ENCODE peak calls at places on chromosomes 1 and 21, in five cellular contexts. One of them, this sample, is unnamed. For H3K36me3, the result is how much of the 10 kb centered on the place peaks cover.

GRCh38 chr1:72119491-72119890 is 162.8 kb downstream of the NEGR1 start:
- DNase-seq in IMR-90: no peak
- DNase-seq in upper lobe of right lung: no peak
- DNase-seq in fibroblast of lung: no peak
- DNase-seq in spleen: no peak
- DNase-seq in this sample: no peak

GRCh38 chr1:21655259-21655658 is 13.9 kb downstream of the RAP1GAP start:
- DNase-seq in IMR-90: no peak
- DNase-seq in upper lobe of right lung: no peak
- DNase-seq in fibroblast of lung: no peak
- DNase-seq in spleen: peak
- DNase-seq in this sample: no peak

GRCh38 chr1:37037675-37038074 is 3.4 kb upstream of the GRIK3 start:
- DNase-seq in IMR-90: no peak
- DNase-seq in upper lobe of right lung: no peak
- DNase-seq in fibroblast of lung: no peak
- DNase-seq in spleen: no peak
- DNase-seq in this sample: no peak

GRCh38 chr1:200960236-200960947 is 63.1 kb downstream of the KIF21B start:
- DNase-seq in IMR-90: no peak
- DNase-seq in upper lobe of right lung: peak
- DNase-seq in fibroblast of lung: no peak
- DNase-seq in spleen: peak
- DNase-seq in this sample: no peak

GRCh38 chr1:10398278-10398733 is 558 bp upstream of the PGD start:
- DNase-seq in IMR-90: no peak
- DNase-seq in upper lobe of right lung: no peak
- DNase-seq in fibroblast of lung: no peak
- DNase-seq in spleen: no peak
- DNase-seq in this sample: no peak

GRCh38 chr1:50873458-50874187 is 86.4 kb downstream of the FAF1 start:
- DNase-seq in IMR-90: peak
- DNase-seq in upper lobe of right lung: no peak
- DNase-seq in fibroblast of lung: peak
- DNase-seq in spleen: peak
- DNase-seq in this sample: peak

GRCh38 chr1:117523111-117523510 is 82.7 kb upstream of the TENT5C start:
- DNase-seq in IMR-90: no peak
- DNase-seq in upper lobe of right lung: no peak
- DNase-seq in fibroblast of lung: no peak
- DNase-seq in spleen: no peak
- DNase-seq in this sample: no peak

GRCh38 chr1:2206813-2207488 is 12.4 kb upstream of the FAAP20 start:
- DNase-seq in IMR-90: no peak
- DNase-seq in upper lobe of right lung: peak
- DNase-seq in fibroblast of lung: no peak
- DNase-seq in spleen: peak
- DNase-seq in this sample: no peak

GRCh38 chr1:92975551-92976232 is 14.4 kb upstream of the DIPK1A start:
- DNase-seq in IMR-90: no peak
- DNase-seq in upper lobe of right lung: no peak
- DNase-seq in fibroblast of lung: no peak
- DNase-seq in spleen: no peak
- DNase-seq in this sample: no peak

GRCh38 chr1:235908742-235909520 is 42.2 kb upstream of the LYST start:
- DNase-seq in IMR-90: peak
- DNase-seq in upper lobe of right lung: no peak
- DNase-seq in fibroblast of lung: peak
- DNase-seq in spleen: no peak
- DNase-seq in this sample: no peak

GRCh38 chr1:77143529-77144121 is 75.6 kb downstream of the PIGK start:
- DNase-seq in IMR-90: peak
- DNase-seq in upper lobe of right lung: no peak
- DNase-seq in fibroblast of lung: no peak
- DNase-seq in spleen: no peak
- DNase-seq in this sample: no peak

GRCh38 chr1:186865253-186865652 is 36.5 kb downstream of the PLA2G4A start:
- DNase-seq in IMR-90: no peak
- DNase-seq in upper lobe of right lung: no peak
- DNase-seq in fibroblast of lung: no peak
- DNase-seq in spleen: no peak
- DNase-seq in this sample: no peak

GRCh38 chr1:16402742-16403141 is 34.5 kb downstream of the SPATA21 start:
- DNase-seq in IMR-90: no peak
- DNase-seq in upper lobe of right lung: no peak
- DNase-seq in fibroblast of lung: no peak
- DNase-seq in spleen: no peak
- DNase-seq in this sample: no peak

GRCh38 chr1:47978486-47978885 is 18.7 kb downstream of the TRABD2B start:
- DNase-seq in IMR-90: peak
- DNase-seq in upper lobe of right lung: no peak
- DNase-seq in fibroblast of lung: no peak
- DNase-seq in spleen: no peak
- DNase-seq in this sample: no peak

GRCh38 chr1:39063191-39063590 is 37.0 kb downstream of the NDUFS5 start:
- DNase-seq in IMR-90: no peak
- DNase-seq in upper lobe of right lung: no peak
- DNase-seq in fibroblast of lung: no peak
- DNase-seq in spleen: peak
- DNase-seq in this sample: peak

GRCh38 chr21:46366091-46366490 is 42.1 kb downstream of the PCNT start:
- DNase-seq in IMR-90: no peak
- DNase-seq in upper lobe of right lung: no peak
- DNase-seq in fibroblast of lung: no peak
- DNase-seq in spleen: no peak
- DNase-seq in this sample: no peak
- H3K36me3 ChIP-seq in IMR-90: under half
- H3K36me3 ChIP-seq in upper lobe of right lung: under half
- H3K36me3 ChIP-seq in fibroblast of lung: under half
- H3K36me3 ChIP-seq in spleen: under half
- H3K36me3 ChIP-seq in this sample: half or more

GRCh38 chr1:207333620-207334019 is 12.1 kb downstream of the CD55 start:
- DNase-seq in IMR-90: no peak
- DNase-seq in upper lobe of right lung: no peak
- DNase-seq in fibroblast of lung: no peak
- DNase-seq in spleen: no peak
- DNase-seq in this sample: no peak

GRCh38 chr1:207342351-207342750 is 20.9 kb downstream of the CD55 start:
- DNase-seq in IMR-90: no peak
- DNase-seq in upper lobe of right lung: no peak
- DNase-seq in fibroblast of lung: no peak
- DNase-seq in spleen: no peak
- DNase-seq in this sample: no peak

GRCh38 chr1:207335695-207336363 is 14.4 kb downstream of the CD55 start:
- DNase-seq in IMR-90: no peak
- DNase-seq in upper lobe of right lung: no peak
- DNase-seq in fibroblast of lung: no peak
- DNase-seq in spleen: no peak
- DNase-seq in this sample: peak

GRCh38 chr1:207336559-207337467 is 15.3 kb downstream of the CD55 start:
- DNase-seq in IMR-90: peak
- DNase-seq in upper lobe of right lung: no peak
- DNase-seq in fibroblast of lung: peak
- DNase-seq in spleen: no peak
- DNase-seq in this sample: no peak
- H3K4me3 ChIP-seq in IMR-90: no peak
- H3K4me3 ChIP-seq in upper lobe of right lung: no peak
- H3K4me3 ChIP-seq in fibroblast of lung: no peak
- H3K4me3 ChIP-seq in spleen: no peak
- H3K4me3 ChIP-seq in this sample: no peak

DNA sequence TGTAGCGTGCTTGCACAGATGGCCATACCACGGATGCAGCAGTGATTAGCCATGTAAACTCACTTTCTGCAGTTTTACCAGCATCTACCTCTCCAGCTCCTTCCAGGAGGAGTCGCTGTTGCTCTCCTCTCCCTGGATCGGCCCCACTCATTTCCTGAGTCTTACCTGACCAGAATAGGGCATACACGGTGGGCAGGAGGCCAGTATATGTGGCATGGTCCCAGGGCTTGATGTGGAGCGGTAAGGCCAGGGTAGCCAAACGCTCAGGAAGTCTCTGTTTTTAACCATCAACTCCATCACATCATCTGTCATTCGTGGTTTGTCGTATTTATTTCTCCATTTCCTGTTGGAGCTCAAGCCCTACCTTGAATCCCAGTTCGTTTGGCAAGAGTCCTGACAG is 163.4 kb upstream of the USP24 start:
- DNase-seq in IMR-90: peak
- DNase-seq in upper lobe of right lung: peak
- DNase-seq in fibroblast of lung: peak
- DNase-seq in spleen: no peak
- DNase-seq in this sample: no peak
- TF ChIP-seq CTCF in IMR-90: peak
- TF ChIP-seq CTCF in upper lobe of right lung: peak
- TF ChIP-seq CTCF in fibroblast of lung: peak
- TF ChIP-seq CTCF in spleen: peak
- TF ChIP-seq CTCF in this sample: peak

DNA sequence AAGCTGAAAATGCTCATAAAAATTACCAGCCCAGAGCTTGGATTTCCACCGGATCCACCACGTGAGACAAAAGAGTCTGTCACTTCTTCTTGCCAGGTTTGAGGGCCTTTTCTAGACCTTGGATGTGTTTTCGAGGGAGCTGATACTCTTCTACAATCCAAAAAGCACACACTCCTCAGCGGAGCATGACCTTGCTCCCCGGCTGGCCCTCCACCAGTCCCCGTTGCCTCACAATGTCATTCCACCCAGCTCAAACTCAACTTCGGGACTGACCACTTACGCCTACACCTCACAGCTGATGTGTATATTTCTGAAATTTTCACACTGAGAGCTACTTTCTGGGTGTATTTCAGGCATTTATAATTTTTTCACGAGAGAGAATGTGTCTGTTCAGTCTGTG is 20.6 kb downstream of the EIF2D start:
- DNase-seq in IMR-90: no peak
- DNase-seq in upper lobe of right lung: no peak
- DNase-seq in fibroblast of lung: no peak
- DNase-seq in spleen: no peak
- DNase-seq in this sample: no peak
- H3K36me3 ChIP-seq in IMR-90: under half
- H3K36me3 ChIP-seq in upper lobe of right lung: half or more
- H3K36me3 ChIP-seq in fibroblast of lung: under half
- H3K36me3 ChIP-seq in spleen: under half
- H3K36me3 ChIP-seq in this sample: half or more

DNA sequence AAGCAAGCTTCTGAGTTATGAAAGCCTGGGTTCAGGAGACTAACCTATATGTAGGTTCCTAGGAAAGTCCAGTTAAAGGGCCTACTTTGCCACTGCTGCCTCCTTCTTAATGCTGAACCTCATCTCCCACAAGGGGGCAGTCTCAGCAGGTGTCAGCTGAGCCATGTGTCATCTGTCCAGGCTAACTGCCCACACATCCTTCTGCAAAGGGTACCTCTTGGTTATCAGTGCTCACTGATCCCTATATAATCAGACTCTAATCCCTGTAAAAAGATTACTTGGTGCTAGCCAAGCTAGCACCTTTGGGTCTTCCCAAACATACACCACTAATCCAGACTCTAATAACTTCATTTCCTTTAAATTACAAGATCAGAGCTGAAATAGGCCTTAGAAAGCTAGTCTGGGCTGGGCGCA is 9.0 kb downstream of the PRDX1 start:
- DNase-seq in IMR-90: peak
- DNase-seq in upper lobe of right lung: no peak
- DNase-seq in fibroblast of lung: peak
- DNase-seq in spleen: no peak
- DNase-seq in this sample: no peak
- H3K4me3 ChIP-seq in IMR-90: no peak
- H3K4me3 ChIP-seq in upper lobe of right lung: no peak
- H3K4me3 ChIP-seq in fibroblast of lung: no peak
- H3K4me3 ChIP-seq in spleen: no peak
- H3K4me3 ChIP-seq in this sample: no peak

DNA sequence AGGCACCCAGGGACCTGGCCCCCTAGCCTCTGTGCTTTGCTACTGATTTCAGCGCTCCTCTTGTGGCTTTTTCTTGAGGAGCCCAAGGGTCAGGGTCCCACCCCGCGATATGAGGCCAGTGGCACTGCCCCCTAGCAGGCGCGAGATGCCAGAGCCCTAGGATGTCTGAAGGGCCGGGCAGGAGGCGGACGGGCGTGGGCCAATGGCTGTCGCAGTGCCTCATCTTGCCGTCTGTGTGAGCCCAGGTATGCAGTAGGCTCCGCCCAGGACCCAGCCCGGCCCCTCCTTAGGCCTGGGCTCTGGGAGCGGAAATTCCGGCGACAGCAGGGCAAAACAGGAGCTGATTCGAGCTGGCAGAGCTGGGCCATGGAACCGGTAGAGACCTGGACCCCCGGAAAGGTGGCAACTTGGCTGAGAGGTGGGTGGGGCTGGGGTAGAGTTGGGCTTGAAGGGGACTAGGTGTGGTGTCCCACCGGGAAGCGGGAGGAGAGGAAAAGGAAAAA is at the start of gene CNKSR1:
- DNase-seq in IMR-90: no peak
- DNase-seq in upper lobe of right lung: peak
- DNase-seq in fibroblast of lung: no peak
- DNase-seq in spleen: no peak
- DNase-seq in this sample: peak
- TF ChIP-seq CTCF in IMR-90: no peak
- TF ChIP-seq CTCF in upper lobe of right lung: peak
- TF ChIP-seq CTCF in fibroblast of lung: no peak
- TF ChIP-seq CTCF in spleen: no peak
- TF ChIP-seq CTCF in this sample: peak

DNA sequence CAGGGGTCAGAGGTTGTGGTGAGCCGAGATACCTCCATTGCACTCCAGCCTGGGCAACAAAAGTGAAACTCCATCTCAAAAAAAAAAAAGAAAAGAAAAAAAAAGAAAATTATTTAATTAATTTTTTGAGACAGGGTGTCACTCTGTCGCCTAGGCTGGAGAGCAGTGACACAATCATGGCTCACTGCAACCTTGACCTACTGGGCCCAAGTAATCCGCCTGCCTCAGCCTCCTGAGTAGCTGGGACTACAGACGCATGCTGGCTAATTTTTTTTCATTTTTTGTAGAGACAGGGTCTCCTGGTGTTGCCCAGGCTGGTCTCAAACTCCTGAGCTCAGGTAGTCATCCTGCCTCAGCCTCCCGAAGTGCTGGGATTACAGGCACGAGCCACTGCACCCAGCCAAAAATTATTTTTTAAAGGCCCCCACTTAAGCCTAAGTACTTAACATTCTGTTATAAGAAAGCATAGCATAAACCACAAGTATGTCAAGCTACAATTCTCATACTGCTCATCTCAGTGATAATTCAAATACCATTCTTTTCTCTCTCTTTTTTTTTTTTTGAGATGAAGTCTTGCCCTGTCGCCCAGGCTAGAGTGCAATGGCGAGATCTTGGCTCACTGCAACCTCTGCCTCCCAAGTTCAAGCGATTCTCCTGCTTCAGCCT is 19.9 kb downstream of the NUCKS1 start:
- DNase-seq in IMR-90: peak
- DNase-seq in upper lobe of right lung: no peak
- DNase-seq in fibroblast of lung: peak
- DNase-seq in spleen: no peak
- DNase-seq in this sample: no peak
- H3K36me3 ChIP-seq in IMR-90: under half
- H3K36me3 ChIP-seq in upper lobe of right lung: under half
- H3K36me3 ChIP-seq in fibroblast of lung: under half
- H3K36me3 ChIP-seq in spleen: under half
- H3K36me3 ChIP-seq in this sample: under half

GRCh38 chr1:209823143-209824041 is 4.4 kb upstream of the UTP25 start:
- DNase-seq in IMR-90: peak
- DNase-seq in upper lobe of right lung: no peak
- DNase-seq in fibroblast of lung: peak
- DNase-seq in spleen: no peak
- DNase-seq in this sample: no peak
- H3K4me3 ChIP-seq in IMR-90: no peak
- H3K4me3 ChIP-seq in upper lobe of right lung: no peak
- H3K4me3 ChIP-seq in fibroblast of lung: peak
- H3K4me3 ChIP-seq in spleen: no peak
- H3K4me3 ChIP-seq in this sample: no peak

This sample was measured in lower lobe of right lung.